ENCODE peak calls at places on chromosomes 11 and 22, in ten cellular contexts. M, X, V, T, G, Y, U, E, A and D are unnamed samples.

GRCh38 chr11:94876645-94877445 is 96.5 kb downstream of the CWC15 start:
- DNase-seq in M (peak), X (peak), V (peak), T (peak), G (peak), Y (peak), U (peak), E (peak), A (peak), D (peak)

GRCh38 chr11:128902515-128903066 is 11.4 kb downstream of the KCNJ5 start:
- DNase-seq in M (no peak), X (no peak), V (peak), T (no peak), G (no peak), Y (peak), U (no peak), E (peak), A (peak), D (no peak)

GRCh38 chr11:129972596-129972995 is 30.0 kb downstream of the PRDM10 start:
- DNase-seq in M (no peak), X (no peak), V (no peak), T (no peak), G (no peak), Y (no peak), U (no peak), E (no peak), A (no peak), D (no peak)

GRCh38 chr11:59025097-59025496 is 61.0 kb upstream of the GLYATL1B start:
- DNase-seq in M (no peak), X (no peak), V (no peak), T (no peak), G (no peak), Y (no peak), U (no peak), E (no peak), A (no peak), D (no peak)

GRCh38 chr11:33598426-33599069 is 102.1 kb downstream of the C11orf91 start:
- DNase-seq in M (no peak), X (no peak), V (no peak), T (no peak), G (no peak), Y (no peak), U (no peak), E (no peak), A (no peak), D (no peak)

GRCh38 chr22:18991828-18992442 is 55.8 kb upstream of the PRODH start:
- DNase-seq in M (no peak), X (no peak), V (no peak), T (no peak), G (no peak), Y (no peak), U (no peak), E (no peak), A (no peak), D (no peak)

GRCh38 chr11:108639146-108639545 is 25.7 kb upstream of the DDX10 start:
- DNase-seq in M (no peak), X (no peak), V (no peak), T (no peak), G (no peak), Y (no peak), U (no peak), E (no peak), A (no peak), D (no peak)

GRCh38 chr11:58058276-58059010 is 27.7 kb downstream of the OR6Q1 start:
- DNase-seq in M (peak), X (no peak), V (peak), T (no peak), G (no peak), Y (no peak), U (no peak), E (no peak), A (no peak), D (no peak)

GRCh38 chr22:36732609-36733008 is 29.1 kb upstream of the CACNG2 start:
- DNase-seq in M (no peak), X (no peak), V (no peak), T (no peak), G (no peak), Y (no peak), U (no peak), E (no peak), A (no peak), D (no peak)

GRCh38 chr22:39530136-39530535 is 2.4 kb downstream of the RPS19BP1 start:
- DNase-seq in M (no peak), X (no peak), V (no peak), T (no peak), G (no peak), Y (no peak), U (no peak), E (no peak), A (no peak), D (no peak)

GRCh38 chr22:36764060-36764459 is 11.9 kb downstream of the IFT27 start:
- DNase-seq in M (no peak), X (no peak), V (no peak), T (no peak), G (no peak), Y (no peak), U (no peak), E (no peak), A (no peak), D (no peak)

GRCh38 chr22:17097062-17097461 is 12.3 kb downstream of the IL17RA start:
- DNase-seq in M (no peak), X (no peak), V (no peak), T (no peak), G (no peak), Y (no peak), U (no peak), E (no peak), A (no peak), D (no peak)

GRCh38 chr11:104602643-104603042 is 295.6 kb downstream of the CASP12 start:
- DNase-seq in M (no peak), X (no peak), V (no peak), T (no peak), G (no peak), Y (no peak), U (no peak), E (no peak), A (no peak), D (no peak)

GRCh38 chr22:25388866-25389540 is 169.6 kb downstream of the CRYBB2 start:
- DNase-seq in M (no peak), X (no peak), V (no peak), T (no peak), G (peak), Y (no peak), U (no peak), E (no peak), A (no peak), D (no peak)

GRCh38 chr11:44217432-44217831 is 92.5 kb downstream of the ALX4 start:
- DNase-seq in M (no peak), X (no peak), V (no peak), T (no peak), G (no peak), Y (peak), U (no peak), E (no peak), A (no peak), D (no peak)

GRCh38 chr11:130315354-130315970 is 745 bp upstream of the ZBTB44 start:
- DNase-seq in M (peak), X (peak), V (no peak), T (no peak), G (peak), Y (no peak), U (no peak), E (no peak), A (no peak), D (peak)

GRCh38 chr22:28112548-28113043 is 193.5 kb upstream of the PITPNB start:
- DNase-seq in M (no peak), X (no peak), V (peak), T (peak), G (no peak), Y (peak), U (peak), E (peak), A (peak), D (no peak)

GRCh38 chr22:46148336-46148735 is 2.0 kb upstream of the PPARA start:
- DNase-seq in M (peak), X (no peak), V (no peak), T (no peak), G (no peak), Y (no peak), U (no peak), E (no peak), A (no peak), D (no peak)

GRCh38 chr11:104291646-104292045 is 127.7 kb upstream of the PDGFD start:
- DNase-seq in M (no peak), X (no peak), V (no peak), T (no peak), G (no peak), Y (peak), U (no peak), E (no peak), A (peak), D (no peak)

GRCh38 chr22:27554106-27554814 is 247.3 kb downstream of the MN1 start:
- DNase-seq in M (no peak), X (no peak), V (peak), T (no peak), G (no peak), Y (peak), U (no peak), E (no peak), A (peak), D (no peak)

GRCh38 chr11:20672575-20672974 is 3.2 kb downstream of the NELL1 start:
- DNase-seq in M (no peak), X (no peak), V (peak), T (no peak), G (no peak), Y (no peak), U (peak), E (no peak), A (no peak), D (no peak)

GRCh38 chr11:19110290-19110689 is 6.7 kb upstream of the ZDHHC13 start:
- DNase-seq in M (no peak), X (no peak), V (no peak), T (no peak), G (no peak), Y (no peak), U (no peak), E (no peak), A (no peak), D (no peak)

GRCh38 chr22:24107668-24108067 is 73.6 kb upstream of the SUSD2 start:
- DNase-seq in M (peak), X (no peak), V (peak), T (no peak), G (no peak), Y (peak), U (peak), E (peak), A (peak), D (peak)

GRCh38 chr11:10414181-10414580 is 40.9 kb upstream of the AMPD3 start:
- DNase-seq in M (no peak), X (no peak), V (no peak), T (no peak), G (no peak), Y (no peak), U (no peak), E (no peak), A (no peak), D (no peak)

GRCh38 chr11:14228356-14228755 is 130.6 kb downstream of the RRAS2 start:
- DNase-seq in M (no peak), X (no peak), V (no peak), T (no peak), G (no peak), Y (no peak), U (no peak), E (no peak), A (no peak), D (no peak)